ENCODE peak calls at places on chromosomes 5 and 9, in eight cellular contexts. One of them, this sample, is unnamed.

GRCh38 chr5:135051399-135051798 is 17.4 kb upstream of the PITX1 start:
- DNase-seq in spleen: no peak
- DNase-seq in upper lobe of left lung: no peak
- DNase-seq in A549: no peak
- DNase-seq in tibial nerve: no peak
- DNase-seq in sigmoid colon: no peak
- DNase-seq in ovary: no peak
- DNase-seq in stomach: no peak
- DNase-seq in this sample: no peak

GRCh38 chr5:113357696-113358476 is 76.9 kb downstream of the TSSK1B start:
- DNase-seq in upper lobe of left lung: no peak
- DNase-seq in A549: no peak
- DNase-seq in spleen: no peak
- DNase-seq in ovary: no peak
- DNase-seq in stomach: no peak
- DNase-seq in sigmoid colon: no peak
- DNase-seq in tibial nerve: no peak
- DNase-seq in this sample: no peak

GRCh38 chr5:76379316-76379715 is 23.8 kb upstream of the IQGAP2 start:
- DNase-seq in tibial nerve: no peak
- DNase-seq in A549: no peak
- DNase-seq in spleen: no peak
- DNase-seq in sigmoid colon: no peak
- DNase-seq in stomach: no peak
- DNase-seq in ovary: no peak
- DNase-seq in upper lobe of left lung: no peak
- DNase-seq in this sample: no peak

GRCh38 chr5:139046551-139046950 is 151.6 kb downstream of the SIL1 start:
- DNase-seq in sigmoid colon: no peak
- DNase-seq in tibial nerve: no peak
- DNase-seq in spleen: no peak
- DNase-seq in A549: no peak
- DNase-seq in stomach: no peak
- DNase-seq in ovary: no peak
- DNase-seq in upper lobe of left lung: no peak
- DNase-seq in this sample: no peak

GRCh38 chr5:103450333-103451061 is 112.1 kb downstream of the NUDT12 start:
- DNase-seq in tibial nerve: no peak
- DNase-seq in ovary: no peak
- DNase-seq in sigmoid colon: no peak
- DNase-seq in stomach: no peak
- DNase-seq in spleen: no peak
- DNase-seq in A549: no peak
- DNase-seq in upper lobe of left lung: no peak
- DNase-seq in this sample: no peak

GRCh38 chr9:121233906-121234901 is 32.5 kb upstream of the RAB14 start:
- DNase-seq in tibial nerve: no peak
- DNase-seq in ovary: no peak
- DNase-seq in sigmoid colon: no peak
- DNase-seq in upper lobe of left lung: peak; percentile 29
- DNase-seq in spleen: no peak
- DNase-seq in A549: no peak
- DNase-seq in stomach: no peak
- DNase-seq in this sample: no peak

GRCh38 chr9:82975176-82975575 is 87.8 kb downstream of the RASEF start:
- DNase-seq in upper lobe of left lung: no peak
- DNase-seq in ovary: no peak
- DNase-seq in tibial nerve: no peak
- DNase-seq in spleen: no peak
- DNase-seq in sigmoid colon: no peak
- DNase-seq in stomach: no peak
- DNase-seq in A549: no peak
- DNase-seq in this sample: no peak

GRCh38 chr5:157607371-157608161 is 32.0 kb upstream of the ADAM19 start:
- DNase-seq in spleen: no peak
- DNase-seq in upper lobe of left lung: no peak
- DNase-seq in stomach: no peak
- DNase-seq in ovary: no peak
- DNase-seq in sigmoid colon: no peak
- DNase-seq in A549: peak; percentile 12
- DNase-seq in tibial nerve: no peak
- DNase-seq in this sample: no peak

GRCh38 chr5:56247596-56247995 is 14.5 kb upstream of the ANKRD55 start:
- DNase-seq in tibial nerve: no peak
- DNase-seq in spleen: no peak
- DNase-seq in A549: no peak
- DNase-seq in ovary: no peak
- DNase-seq in upper lobe of left lung: no peak
- DNase-seq in stomach: no peak
- DNase-seq in sigmoid colon: no peak
- DNase-seq in this sample: no peak

GRCh38 chr5:123203105-123203794 is 114.2 kb downstream of the PRDM6 start:
- DNase-seq in A549: no peak
- DNase-seq in upper lobe of left lung: no peak
- DNase-seq in stomach: no peak
- DNase-seq in spleen: no peak
- DNase-seq in ovary: no peak
- DNase-seq in sigmoid colon: no peak
- DNase-seq in tibial nerve: peak; percentile 14
- DNase-seq in this sample: no peak

GRCh38 chr5:423626-424258 is 19.2 kb upstream of the EXOC3 start:
- DNase-seq in sigmoid colon: peak; percentile 53
- DNase-seq in spleen: no peak
- DNase-seq in A549: no peak
- DNase-seq in tibial nerve: no peak
- DNase-seq in stomach: no peak
- DNase-seq in upper lobe of left lung: no peak
- DNase-seq in ovary: peak; percentile 31
- DNase-seq in this sample: peak; percentile 69

GRCh38 chr9:89603629-89604462 is 966 bp upstream of the GADD45G start:
- DNase-seq in upper lobe of left lung: peak; percentile 90
- DNase-seq in spleen: peak; percentile 86
- DNase-seq in sigmoid colon: peak; percentile 88
- DNase-seq in stomach: peak; percentile 81
- DNase-seq in ovary: peak; percentile 89
- DNase-seq in A549: peak; percentile 45
- DNase-seq in tibial nerve: peak; percentile 55
- DNase-seq in this sample: peak; percentile 45

GRCh38 chr5:102663771-102664530 is 91.2 kb upstream of the PAM start:
- DNase-seq in sigmoid colon: no peak
- DNase-seq in stomach: no peak
- DNase-seq in ovary: no peak
- DNase-seq in spleen: no peak
- DNase-seq in tibial nerve: no peak
- DNase-seq in upper lobe of left lung: no peak
- DNase-seq in A549: no peak
- DNase-seq in this sample: no peak

GRCh38 chr5:151825445-151825844 is 53.7 kb downstream of the G3BP1 start:
- DNase-seq in sigmoid colon: peak; percentile 72
- DNase-seq in spleen: no peak
- DNase-seq in A549: peak; percentile 54
- DNase-seq in tibial nerve: peak; percentile 72
- DNase-seq in ovary: peak; percentile 45
- DNase-seq in upper lobe of left lung: peak; percentile 36
- DNase-seq in stomach: peak; percentile 63
- DNase-seq in this sample: no peak

GRCh38 chr5:158500019-158500418 is 599.7 kb downstream of the EBF1 start:
- DNase-seq in upper lobe of left lung: no peak
- DNase-seq in A549: no peak
- DNase-seq in spleen: no peak
- DNase-seq in stomach: no peak
- DNase-seq in ovary: no peak
- DNase-seq in sigmoid colon: no peak
- DNase-seq in tibial nerve: no peak
- DNase-seq in this sample: no peak

GRCh38 chr5:150272531-150272930 is 17.0 kb downstream of the CAMK2A start:
- DNase-seq in A549: peak; percentile 59
- DNase-seq in ovary: no peak
- DNase-seq in spleen: no peak
- DNase-seq in stomach: no peak
- DNase-seq in upper lobe of left lung: no peak
- DNase-seq in sigmoid colon: no peak
- DNase-seq in tibial nerve: no peak
- DNase-seq in this sample: no peak

DNA sequence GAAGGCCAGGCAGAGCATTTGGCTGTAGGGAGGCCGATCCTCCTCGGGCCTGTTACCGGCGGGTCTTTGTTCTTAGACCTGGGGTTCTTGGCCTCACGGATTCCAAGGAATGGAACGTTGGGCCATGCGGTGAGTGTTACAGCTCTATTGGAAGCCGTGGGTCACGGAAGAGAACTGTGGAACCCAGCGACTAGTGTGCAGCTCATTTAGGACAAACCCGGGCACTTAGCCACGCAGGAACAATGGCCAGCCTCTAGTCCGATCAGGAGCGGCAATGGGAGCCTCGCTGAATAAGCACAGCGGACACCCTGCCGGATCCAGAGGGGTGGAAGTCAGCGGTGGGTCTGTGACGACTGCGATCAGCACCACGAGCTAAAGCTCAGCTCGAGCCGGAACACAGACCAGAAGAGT is 53.9 kb upstream of the RPL26L1 start:
- DNase-seq in spleen: no peak
- DNase-seq in tibial nerve: no peak
- DNase-seq in sigmoid colon: peak; percentile 73
- DNase-seq in A549: no peak
- DNase-seq in upper lobe of left lung: no peak
- DNase-seq in ovary: no peak
- DNase-seq in stomach: no peak
- DNase-seq in this sample: no peak
- TF ChIP-seq POLR2A in spleen: no peak
- TF ChIP-seq POLR2A in tibial nerve: peak; percentile 4
- TF ChIP-seq POLR2A in sigmoid colon: peak; percentile 18
- TF ChIP-seq POLR2A in A549: no peak
- TF ChIP-seq POLR2A in upper lobe of left lung: peak; percentile 52
- TF ChIP-seq POLR2A in ovary: no peak
- TF ChIP-seq POLR2A in stomach: no peak
- TF ChIP-seq POLR2A in this sample: no peak

DNA sequence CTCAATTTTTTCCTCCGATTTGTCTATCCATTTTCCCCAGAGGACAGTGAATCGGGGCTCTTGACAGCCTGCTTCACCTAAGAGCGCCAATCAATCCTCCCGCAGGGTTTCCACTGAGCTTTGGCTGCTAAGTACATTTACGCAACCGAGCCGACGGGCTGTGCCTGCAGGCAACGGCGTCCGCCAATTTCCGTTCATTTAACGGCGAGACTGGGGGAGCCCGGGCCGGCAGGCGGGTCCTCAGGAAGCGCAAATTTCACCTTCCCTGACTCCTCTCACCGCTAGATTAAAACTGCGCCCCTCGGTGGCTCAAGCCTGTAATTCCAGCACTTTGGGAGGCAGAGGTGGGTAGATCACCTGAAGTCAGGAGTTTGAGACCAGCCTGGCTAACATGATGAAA is 2.7 kb upstream of the NXNL2 start:
- DNase-seq in sigmoid colon: no peak
- DNase-seq in tibial nerve: no peak
- DNase-seq in A549: peak; percentile 73
- DNase-seq in ovary: peak; percentile 47
- DNase-seq in stomach: no peak
- DNase-seq in spleen: peak; percentile 74
- DNase-seq in upper lobe of left lung: peak; percentile 43
- DNase-seq in this sample: no peak
- H3K4me3 ChIP-seq in sigmoid colon: no peak overlapping the region
- H3K4me3 ChIP-seq in tibial nerve: no peak overlapping the region
- H3K4me3 ChIP-seq in A549: peak overlapping the region; percentile 68
- H3K4me3 ChIP-seq in ovary: no peak overlapping the region
- H3K4me3 ChIP-seq in stomach: no peak overlapping the region
- H3K4me3 ChIP-seq in spleen: no peak overlapping the region
- H3K4me3 ChIP-seq in upper lobe of left lung: no peak overlapping the region
- H3K4me3 ChIP-seq in this sample: no peak overlapping the region

GRCh38 chr5:111389390-111390082 is 122.8 kb downstream of the STARD4 start:
- DNase-seq in stomach: no peak
- DNase-seq in spleen: no peak
- DNase-seq in ovary: no peak
- DNase-seq in upper lobe of left lung: no peak
- DNase-seq in tibial nerve: no peak
- DNase-seq in sigmoid colon: no peak
- DNase-seq in A549: no peak
- DNase-seq in this sample: no peak
- TF ChIP-seq CTCF in stomach: no peak
- TF ChIP-seq CTCF in spleen: no peak
- TF ChIP-seq CTCF in ovary: no peak
- TF ChIP-seq CTCF in upper lobe of left lung: no peak
- TF ChIP-seq CTCF in tibial nerve: no peak
- TF ChIP-seq CTCF in sigmoid colon: no peak
- TF ChIP-seq CTCF in A549: no peak
- TF ChIP-seq CTCF in this sample: no peak

GRCh38 chr5:88827997-88828396 is 55.0 kb downstream of the MEF2C start:
- DNase-seq in ovary: no peak
- DNase-seq in A549: no peak
- DNase-seq in stomach: no peak
- DNase-seq in upper lobe of left lung: no peak
- DNase-seq in sigmoid colon: no peak
- DNase-seq in tibial nerve: no peak
- DNase-seq in spleen: no peak
- DNase-seq in this sample: no peak

GRCh38 chr5:88824892-88825781 is 57.8 kb downstream of the MEF2C start:
- DNase-seq in spleen: no peak
- DNase-seq in stomach: no peak
- DNase-seq in A549: no peak
- DNase-seq in sigmoid colon: no peak
- DNase-seq in tibial nerve: no peak
- DNase-seq in ovary: no peak
- DNase-seq in upper lobe of left lung: no peak
- DNase-seq in this sample: no peak

GRCh38 chr5:88825782-88826110 is 57.2 kb downstream of the MEF2C start:
- DNase-seq in ovary: no peak
- DNase-seq in sigmoid colon: no peak
- DNase-seq in A549: no peak
- DNase-seq in tibial nerve: no peak
- DNase-seq in upper lobe of left lung: no peak
- DNase-seq in stomach: no peak
- DNase-seq in spleen: no peak
- DNase-seq in this sample: no peak

GRCh38 chr5:88829053-88829452 is 53.9 kb downstream of the MEF2C start:
- DNase-seq in tibial nerve: no peak
- DNase-seq in sigmoid colon: no peak
- DNase-seq in stomach: no peak
- DNase-seq in ovary: no peak
- DNase-seq in A549: no peak
- DNase-seq in spleen: no peak
- DNase-seq in upper lobe of left lung: peak; percentile 34
- DNase-seq in this sample: no peak

DNA sequence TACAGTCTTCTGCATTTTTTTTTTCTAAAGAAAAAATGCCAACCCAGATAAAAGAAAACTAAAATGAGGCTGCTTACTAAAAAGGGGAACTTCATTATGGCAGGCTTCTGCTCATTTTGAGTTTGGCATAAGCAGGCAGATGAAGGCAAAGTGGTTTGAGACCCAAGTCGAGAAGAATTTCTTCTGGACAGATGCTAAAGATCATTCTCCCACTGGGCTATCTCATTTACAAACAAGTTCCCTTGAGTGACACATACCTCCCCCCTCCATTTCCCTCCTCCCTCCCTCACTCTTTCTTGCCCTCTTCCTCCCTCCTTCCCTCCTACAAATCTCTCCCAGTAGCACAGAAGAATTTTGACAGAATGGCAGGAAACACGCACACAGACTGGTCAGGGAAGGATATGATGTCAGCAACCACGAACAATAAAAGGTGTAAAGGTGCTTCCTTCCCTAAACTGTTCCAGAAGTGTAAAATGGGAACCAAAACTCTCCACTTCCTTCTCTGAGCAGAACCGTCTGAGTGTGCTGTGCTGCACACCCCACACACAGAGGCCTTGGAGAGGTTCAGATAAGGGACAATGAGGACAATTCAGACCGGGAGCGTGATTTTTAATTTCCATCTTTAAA is 55.9 kb downstream of the MEF2C start:
- DNase-seq in stomach: no peak
- DNase-seq in upper lobe of left lung: peak; percentile 33
- DNase-seq in spleen: peak; percentile 79
- DNase-seq in tibial nerve: peak; percentile 52
- DNase-seq in ovary: no peak
- DNase-seq in sigmoid colon: peak; percentile 64
- DNase-seq in A549: no peak
- DNase-seq in this sample: no peak
- TF ChIP-seq POLR2A in stomach: no peak
- TF ChIP-seq POLR2A in upper lobe of left lung: no peak
- TF ChIP-seq POLR2A in spleen: no peak
- TF ChIP-seq POLR2A in tibial nerve: peak; percentile 35
- TF ChIP-seq POLR2A in ovary: no peak
- TF ChIP-seq POLR2A in sigmoid colon: no peak
- TF ChIP-seq POLR2A in A549: no peak
- TF ChIP-seq POLR2A in this sample: no peak

This sample was measured in lower leg skin.